ENCODE peak calls at places on chromosomes 11 and 22, in five cellular contexts. L, N, X, P and D are unnamed samples.
A peak's percentile ranks its signal among the peaks of the same experiment; 100 is the strongest.

GRCh38 chr22:38282397-38282796 is 9.6 kb upstream of the TMEM184B start:
- DNase-seq in X (no peak), N (no peak), P (no peak), L (no peak), D (no peak)

GRCh38 chr11:96227244-96227643 is 115.8 kb downstream of the MAML2 start:
- DNase-seq in N (no peak), X (no peak), P (no peak), L (no peak), D (no peak)

GRCh38 chr11:69284081-69284511 is 9.9 kb upstream of the MYEOV start:
- DNase-seq in N (no peak), L (no peak), P (peak; percentile 82), X (no peak), D (no peak)

GRCh38 chr11:103326070-103326794 is 217.0 kb downstream of the DYNC2H1 start:
- DNase-seq in N (no peak), X (no peak), P (peak; percentile 63), L (peak; percentile 27), D (peak; percentile 14)

GRCh38 chr11:120547871-120548681 is 36.5 kb downstream of the GRIK4 start:
- DNase-seq in X (peak; percentile 87), L (no peak), P (peak; percentile 86), N (peak; percentile 92), D (no peak)

GRCh38 chr11:66045177-66045639 is 3.8 kb downstream of the GAL3ST3 start:
- DNase-seq in P (peak; percentile 54), L (no peak), N (peak; percentile 88), X (peak; percentile 63), D (peak; percentile 82)

GRCh38 chr22:30298005-30298701 is 8.8 kb upstream of the CASTOR1 start:
- DNase-seq in X (no peak), N (no peak), P (no peak), L (no peak), D (no peak)

GRCh38 chr22:45996241-45997076 is 19.5 kb upstream of the WNT7B start:
- DNase-seq in P (peak; percentile 40), X (no peak), L (no peak), N (peak; percentile 89), D (no peak)

GRCh38 chr11:61908730-61909622 is 8.4 kb downstream of the RAB3IL1 start:
- DNase-seq in P (no peak), L (no peak), N (no peak), X (no peak), D (no peak)

GRCh38 chr11:77752518-77752917 is 68.0 kb downstream of the RSF1 start:
- DNase-seq in X (no peak), L (no peak), P (peak; percentile 21), N (no peak), D (no peak)